ENCODE peak calls at places on chromosomes 16 and 17, in nine cellular contexts. M is SK-N-SH, L is transverse colon, O is stomach, Y is A549, D is K562, C is sigmoid colon, T is tibial nerve, B is HepG2. R is an unnamed sample.

GRCh38 chr17:78957076-78957475 is 22.6 kb downstream of the LGALS3BP start:
- DNase-seq in B (no peak), D (no peak), T (no peak), C (no peak), Y (peak), O (peak), M (no peak), L (no peak), R (peak)

GRCh38 chr17:19647697-19648474 is 665 bp upstream of the ALDH3A2 start:
- DNase-seq in T (peak), M (no peak), B (peak), C (peak), L (peak), Y (peak), O (peak), D (no peak), R (peak)

GRCh38 chr16:56960681-56961281 is 969 bp upstream of the CETP start:
- DNase-seq in M (no peak), Y (no peak), O (no peak), C (no peak), D (no peak), T (no peak), L (no peak), B (no peak), R (no peak)

GRCh38 chr16:89567656-89568594 is 7.4 kb downstream of the RPL13 start:
- DNase-seq in Y (no peak), M (no peak), B (no peak), D (no peak), L (no peak), C (no peak), O (no peak), T (no peak), R (no peak)

GRCh38 chr17:31497994-31498826 is 106.7 kb downstream of the RAB11FIP4 start:
- DNase-seq in M (no peak), L (no peak), O (peak), T (no peak), Y (no peak), D (peak), C (no peak), B (peak), R (no peak)

GRCh38 chr17:5514976-5515375 is 28.6 kb downstream of the MIS12 start:
- DNase-seq in B (no peak), O (no peak), M (no peak), D (no peak), L (no peak), T (no peak), C (no peak), Y (no peak), R (no peak)

GRCh38 chr17:76082326-76083251 is 3.6 kb downstream of the ZACN start:
- DNase-seq in D (no peak), L (no peak), T (no peak), M (peak), B (no peak), Y (no peak), C (no peak), O (no peak), R (no peak)

GRCh38 chr16:65658339-65659275 is 536.7 kb upstream of the CDH11 start:
- DNase-seq in Y (peak), D (no peak), O (no peak), L (no peak), T (no peak), C (no peak), M (peak), B (no peak), R (no peak)

GRCh38 chr17:73718362-73718761 is 74.1 kb upstream of the SDK2 start:
- DNase-seq in T (no peak), C (no peak), L (no peak), Y (no peak), O (no peak), M (no peak), B (no peak), D (no peak), R (no peak)

GRCh38 chr16:31079342-31079944 is 5.2 kb downstream of the ZNF646 start:
- DNase-seq in D (no peak), M (no peak), B (no peak), L (no peak), T (no peak), O (no peak), Y (no peak), C (no peak), R (no peak)

GRCh38 chr16:30142672-30143346 is 19.8 kb upstream of the MAPK3 start:
- DNase-seq in L (no peak), C (no peak), D (no peak), O (no peak), Y (peak), T (no peak), M (no peak), B (peak), R (no peak)

GRCh38 chr17:61593404-61593803 is 2.4 kb upstream of the NACA2 start:
- DNase-seq in L (no peak), B (no peak), T (no peak), D (no peak), C (no peak), O (no peak), M (no peak), Y (no peak), R (no peak)

GRCh38 chr16:58109881-58110280 is 19.3 kb downstream of the CFAP20 start:
- DNase-seq in D (no peak), B (no peak), L (no peak), O (no peak), T (no peak), C (no peak), M (no peak), Y (no peak), R (no peak)

GRCh38 chr17:65415991-65416390 is 145.5 kb downstream of the AXIN2 start:
- DNase-seq in O (no peak), L (peak), M (no peak), D (no peak), C (no peak), T (no peak), B (no peak), Y (no peak), R (no peak)

DNA sequence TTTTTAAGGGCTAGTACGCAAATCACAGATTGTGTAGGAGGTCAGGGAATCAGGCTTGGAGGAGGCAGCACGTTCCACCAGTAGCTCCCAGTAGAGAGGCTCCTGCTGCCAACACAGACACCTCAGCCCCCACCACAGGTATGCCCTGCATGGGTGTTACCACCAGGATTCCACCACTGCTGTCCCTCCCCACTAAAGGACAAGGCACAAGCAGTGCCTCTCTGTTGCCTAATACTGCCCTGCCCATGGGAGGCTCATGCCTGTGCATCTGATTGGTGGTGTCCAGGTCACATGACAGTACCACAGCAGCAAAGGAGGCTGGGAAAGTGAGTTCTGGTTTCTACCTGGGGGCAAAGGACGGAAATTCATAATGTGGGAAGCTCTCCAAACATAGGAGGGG is 33.6 kb upstream of the CACNG4 start:
- DNase-seq in M (no peak), O (no peak), C (peak), B (peak), T (no peak), Y (peak), D (peak), L (no peak), R (no peak)
- TF ChIP-seq EP300 in M (no peak), O (no peak), C (no peak), B (no peak), T (no peak), Y (no peak), D (no peak), L (no peak), R (no peak)

DNA sequence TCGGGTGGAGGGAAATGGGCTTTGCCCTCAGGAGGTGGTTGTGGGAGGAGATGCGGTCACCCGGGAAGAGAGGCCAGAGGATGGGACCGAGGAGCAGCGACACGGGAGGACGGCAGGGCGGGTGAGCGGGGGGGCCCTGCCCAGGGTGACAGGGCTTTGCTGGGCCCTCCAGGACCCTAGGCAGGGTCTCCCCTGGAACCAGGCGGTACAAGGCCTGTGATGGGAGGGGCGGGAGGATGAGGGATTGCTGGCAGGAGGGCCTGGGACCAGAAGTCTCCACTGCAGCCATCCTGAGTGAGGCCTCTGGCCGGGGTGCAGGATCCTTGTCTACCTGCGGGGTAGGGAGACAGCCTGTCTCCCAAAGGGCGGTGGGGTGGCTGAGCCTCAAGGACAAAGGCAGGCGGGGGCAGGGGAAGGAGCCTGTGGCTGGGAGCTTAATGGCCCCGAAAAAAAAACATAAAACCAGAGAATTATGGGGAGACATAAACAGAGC is 66.9 kb downstream of the SREBF1 start:
- DNase-seq in B (no peak), M (peak), Y (no peak), L (no peak), O (no peak), D (no peak), C (no peak), T (no peak), R (no peak)
- H3K27ac ChIP-seq in B (no peak), M (peak), Y (no peak), L (peak), O (no peak), D (no peak), C (peak), T (peak), R (no peak)

GRCh38 chr17:41865596-41865893 is 322 bp upstream of the KLHL11 start:
- DNase-seq in L (no peak), O (no peak), Y (no peak), M (no peak), B (no peak), T (no peak), C (no peak), D (no peak), R (no peak)
- TF ChIP-seq EP300 in L (no peak), O (no peak), Y (no peak), M (no peak), B (no peak), T (no peak), C (no peak), D (no peak), R (no peak)

DNA sequence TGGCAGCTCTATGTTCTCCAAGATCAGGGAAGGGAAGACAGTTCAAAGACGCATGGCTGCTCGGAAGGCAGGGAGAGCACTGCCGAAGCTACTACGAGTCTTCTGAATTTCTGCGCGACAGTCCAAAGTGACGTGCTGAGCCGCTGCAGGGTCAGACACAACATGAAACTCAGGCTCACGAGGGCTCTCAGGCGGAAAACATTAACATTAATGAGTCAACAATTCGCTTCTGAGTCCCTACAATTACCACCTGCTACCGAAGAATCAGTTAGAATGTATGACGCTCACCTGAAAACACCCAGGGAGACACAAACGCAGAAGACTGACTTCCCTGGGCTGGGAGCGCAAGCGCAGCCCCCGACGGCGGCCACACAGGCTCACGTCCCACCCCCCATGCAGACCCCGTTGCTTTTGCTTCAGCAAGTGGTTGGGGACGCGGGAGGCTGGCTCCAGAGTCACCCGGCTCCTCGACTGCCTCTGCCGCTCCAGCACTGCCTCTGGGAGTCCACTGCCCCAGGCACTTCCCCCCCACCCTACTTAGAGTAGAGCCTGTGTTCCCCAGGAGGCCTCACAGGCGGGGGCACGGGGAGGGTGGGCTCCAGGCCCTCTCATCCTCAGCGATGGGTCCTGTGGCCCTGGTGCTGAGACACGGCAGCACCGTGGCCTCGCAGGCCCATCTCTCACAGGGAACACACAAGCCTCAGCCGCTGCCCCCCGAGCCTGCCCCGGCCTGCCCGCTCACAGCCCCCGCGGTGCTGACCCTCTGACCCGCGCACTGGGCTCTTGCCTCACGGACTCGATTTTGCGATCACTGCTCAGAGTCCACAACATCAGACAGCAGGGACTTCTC is 38.9 kb downstream of the LMF1 start:
- DNase-seq in B (no peak), M (no peak), D (no peak), Y (no peak), L (no peak), T (no peak), O (no peak), C (no peak), R (no peak)
- H3K27ac ChIP-seq in B (no peak), M (no peak), D (no peak), Y (no peak), L (no peak), T (no peak), O (no peak), C (no peak), R (no peak)

GRCh38 chr16:10156111-10156510 is 26.1 kb downstream of the GRIN2A start:
- DNase-seq in B (no peak), T (no peak), M (no peak), L (no peak), Y (no peak), O (no peak), C (no peak), D (no peak), R (no peak)
- TF ChIP-seq EP300 in B (no peak), T (no peak), M (no peak), L (no peak), Y (no peak), O (no peak), C (no peak), D (no peak), R (no peak)

GRCh38 chr17:66863820-66864219 is 28.9 kb downstream of the CACNG5 start:
- DNase-seq in M (no peak), C (no peak), L (no peak), Y (no peak), D (no peak), O (no peak), T (no peak), B (no peak), R (no peak)

GRCh38 chr17:66855204-66855603 is 20.3 kb downstream of the CACNG5 start:
- DNase-seq in B (no peak), L (no peak), C (no peak), O (no peak), Y (no peak), T (no peak), D (peak), M (no peak), R (no peak)

GRCh38 chr17:66860204-66860603 is 25.3 kb downstream of the CACNG5 start:
- DNase-seq in C (no peak), M (no peak), B (no peak), T (no peak), D (no peak), Y (no peak), O (no peak), L (no peak), R (no peak)

GRCh38 chr17:66858182-66859083 is 23.5 kb downstream of the CACNG5 start:
- DNase-seq in Y (no peak), M (no peak), O (no peak), D (no peak), T (no peak), L (no peak), C (no peak), B (no peak), R (no peak)
- H3K27ac ChIP-seq in Y (no peak), M (no peak), O (no peak), D (no peak), T (no peak), L (no peak), C (no peak), B (no peak), R (no peak)

GRCh38 chr17:44383363-44383762 is 6.1 kb downstream of the ITGA2B start:
- DNase-seq in L (no peak), M (no peak), C (no peak), Y (no peak), T (no peak), D (no peak), B (no peak), O (no peak), R (no peak)
- TF ChIP-seq EP300 in L (no peak), M (no peak), C (no peak), Y (no peak), T (no peak), D (no peak), B (no peak), O (no peak), R (no peak)

DNA sequence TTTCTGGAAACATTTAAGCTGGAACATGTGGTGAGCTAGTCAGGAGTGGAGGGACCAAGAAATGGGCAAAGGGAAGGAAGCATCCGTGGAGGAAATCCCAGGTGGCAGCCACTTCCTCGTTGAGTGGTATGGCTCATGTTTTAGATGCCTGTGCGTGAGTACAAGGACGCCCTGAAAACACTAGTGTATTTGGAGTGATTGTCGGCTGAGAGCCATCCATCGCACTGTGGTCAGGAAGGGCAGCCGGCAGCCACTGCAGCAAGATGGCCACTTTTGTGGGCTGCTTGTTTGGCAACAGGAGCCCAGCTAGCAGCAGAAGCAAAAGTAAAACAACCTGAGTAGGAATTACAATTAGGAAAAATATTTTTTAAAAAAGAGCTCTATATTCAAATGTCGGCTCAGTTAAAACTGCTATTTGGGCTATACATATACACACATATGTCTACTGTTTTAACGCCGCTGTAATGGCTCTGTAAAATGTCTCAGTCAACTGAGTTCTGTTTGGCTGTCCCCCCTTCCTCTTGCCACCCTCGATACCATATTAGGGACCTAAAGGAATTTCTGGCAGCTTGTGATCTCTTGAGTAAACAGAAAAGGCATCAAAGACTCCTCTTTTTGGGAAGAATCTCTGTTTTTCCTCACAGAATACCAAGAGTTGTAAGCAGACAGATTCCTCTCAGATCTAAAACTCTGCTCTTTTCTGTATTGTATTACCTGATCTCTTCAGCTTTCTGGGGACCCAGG is 39.2 kb downstream of the BRD7 start:
- DNase-seq in C (no peak), O (no peak), D (no peak), B (peak), M (no peak), L (no peak), T (no peak), Y (no peak), R (no peak)
- H3K27ac ChIP-seq in C (peak), O (peak), D (no peak), B (peak), M (no peak), L (peak), T (peak), Y (no peak), R (no peak)

GRCh38 chr17:64240261-64240740 is 22.8 kb downstream of the TEX2 start:
- DNase-seq in O (no peak), C (no peak), D (peak), T (no peak), Y (no peak), L (no peak), B (no peak), M (peak), R (no peak)
- TF ChIP-seq EP300 in O (no peak), C (no peak), D (peak), T (no peak), Y (no peak), L (no peak), B (no peak), M (no peak), R (no peak)

DNA sequence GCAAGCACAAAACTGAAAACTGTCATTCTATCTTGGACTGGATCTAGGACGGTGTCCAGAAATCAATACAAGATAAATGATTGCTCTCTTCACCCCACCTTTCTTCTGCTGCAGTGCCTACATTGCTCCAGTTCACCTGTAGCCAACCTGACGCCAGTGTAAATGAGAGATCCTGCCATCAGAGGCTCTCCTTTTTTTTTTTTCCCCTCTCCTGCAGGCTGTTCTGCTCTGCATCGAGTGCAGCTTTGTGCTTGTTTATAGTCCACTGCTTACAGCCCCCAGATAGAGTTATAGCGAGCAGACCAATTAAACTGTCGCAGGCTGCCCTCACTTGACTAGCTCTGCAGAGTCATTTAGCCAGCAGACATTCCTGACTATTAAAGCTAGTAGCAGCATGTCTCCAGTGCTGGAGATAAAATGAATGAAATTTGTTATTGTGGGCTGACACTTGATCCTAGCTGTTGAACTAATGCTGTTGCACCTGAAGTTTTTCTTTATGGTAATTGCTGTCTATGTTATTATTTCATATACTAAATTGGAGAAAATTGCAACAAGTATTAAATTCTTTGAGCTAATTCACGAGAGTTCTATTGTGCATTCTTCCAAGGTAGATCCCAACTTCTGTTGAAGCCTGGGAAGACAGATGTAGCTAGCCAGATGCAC is 257.1 kb downstream of the FTO start:
- DNase-seq in O (no peak), Y (no peak), D (no peak), T (no peak), M (peak), C (no peak), B (no peak), L (no peak), R (no peak)
- H3K27ac ChIP-seq in O (no peak), Y (no peak), D (no peak), T (no peak), M (peak), C (no peak), B (no peak), L (no peak), R (no peak)